ENCODE peak calls at places on chromosomes 12 and 14, in four cellular contexts. W, N, F and T are unnamed samples.

GRCh38 chr12:109154485-109155438 is 38.4 kb downstream of the ACACB start:
- DNase-seq in W (peak), N (peak), F (peak), T (peak)

GRCh38 chr14:34593740-34594375 is 36.1 kb downstream of the SNX6 start:
- DNase-seq in W (no peak), N (peak), F (no peak), T (peak)

GRCh38 chr12:5267603-5268423 is 164.1 kb upstream of the NTF3 start:
- DNase-seq in W (no peak), N (no peak), F (no peak), T (no peak)

GRCh38 chr14:23894687-23895419 is 58.7 kb upstream of the DHRS4 start:
- DNase-seq in W (no peak), N (no peak), F (no peak), T (no peak)

GRCh38 chr14:99560946-99561683 is 42.9 kb downstream of the CCDC85C start:
- DNase-seq in W (no peak), N (no peak), F (no peak), T (no peak)

GRCh38 chr14:59085207-59085739 is 103.2 kb upstream of the DAAM1 start:
- DNase-seq in W (no peak), N (no peak), F (no peak), T (no peak)

GRCh38 chr14:105532735-105533141 is 6.4 kb downstream of the TMEM121 start:
- DNase-seq in W (no peak), N (no peak), F (no peak), T (no peak)

GRCh38 chr14:105300542-105301102 is at the start of gene BRF1:
- DNase-seq in W (peak), N (peak), F (peak), T (peak)

GRCh38 chr12:75960086-75960910 is 71.3 kb downstream of the PHLDA1 start:
- DNase-seq in W (no peak), N (no peak), F (no peak), T (no peak)

GRCh38 chr12:131693149-131693548 is 17.7 kb upstream of the SFSWAP start:
- DNase-seq in W (no peak), N (no peak), F (no peak), T (peak)

GRCh38 chr12:546920-547845 is 87.4 kb downstream of the B4GALNT3 start:
- DNase-seq in W (peak), N (no peak), F (peak), T (no peak)

GRCh38 chr12:54340845-54341244 is 15.9 kb downstream of the COPZ1 start:
- DNase-seq in W (no peak), N (no peak), F (no peak), T (no peak)

GRCh38 chr12:53060721-53061276 is 10.9 kb downstream of the TNS2 start:
- DNase-seq in W (no peak), N (no peak), F (no peak), T (no peak)

GRCh38 chr14:36105401-36105800 is 71.1 kb downstream of the PTCSC3 start:
- DNase-seq in W (peak), N (no peak), F (no peak), T (no peak)

GRCh38 chr14:80304125-80304766 is 92.9 kb upstream of the DIO2 start:
- DNase-seq in W (no peak), N (peak), F (no peak), T (peak)

GRCh38 chr12:116298578-116298977 is 21.1 kb upstream of the MED13L start:
- DNase-seq in W (no peak), N (no peak), F (no peak), T (no peak)

GRCh38 chr12:52235001-52235760 is 2.1 kb downstream of the KRT7 start:
- DNase-seq in W (no peak), N (no peak), F (no peak), T (peak)

GRCh38 chr12:96237465-96238077 is 43.4 kb downstream of the ELK3 start:
- DNase-seq in W (no peak), N (peak), F (peak), T (no peak)

GRCh38 chr14:78310263-78310662 is 140.1 kb downstream of the NRXN3 start:
- DNase-seq in W (no peak), N (no peak), F (no peak), T (no peak)

GRCh38 chr14:72060917-72061316 is 128.7 kb downstream of the RGS6 start:
- DNase-seq in W (no peak), N (no peak), F (no peak), T (no peak)

GRCh38 chr14:36944307-36945010 is 227.9 kb downstream of the SLC25A21 start:
- DNase-seq in W (no peak), N (no peak), F (no peak), T (peak)

GRCh38 chr14:68363841-68364711 is 428.8 kb downstream of the ZFP36L1 start:
- DNase-seq in W (no peak), N (peak), F (peak), T (no peak)

GRCh38 chr12:89064780-89065179 is 287.5 kb downstream of the DUSP6 start:
- DNase-seq in W (peak), N (no peak), F (no peak), T (no peak)

GRCh38 chr14:82067221-82067620 is 533.6 kb upstream of the SEL1L start:
- DNase-seq in W (no peak), N (no peak), F (no peak), T (no peak)

GRCh38 chr14:57847096-57847495 is 18.8 kb downstream of the SLC35F4 start:
- DNase-seq in W (no peak), N (no peak), F (no peak), T (no peak)

GRCh38 chr12:89775336-89776005 is 66.8 kb upstream of the ATP2B1 start:
- DNase-seq in W (no peak), N (no peak), F (no peak), T (no peak)

GRCh38 chr14:32940066-32940651 is 1.5 kb downstream of the NPAS3 start:
- DNase-seq in W (no peak), N (no peak), F (no peak), T (no peak)

GRCh38 chr14:55245657-55246268 is 25.5 kb upstream of the FBXO34 start:
- DNase-seq in W (peak), N (no peak), F (no peak), T (no peak)

GRCh38 chr12:4012073-4012472 is 138.9 kb upstream of the PARP11 start:
- DNase-seq in W (no peak), N (no peak), F (no peak), T (no peak)

DNA sequence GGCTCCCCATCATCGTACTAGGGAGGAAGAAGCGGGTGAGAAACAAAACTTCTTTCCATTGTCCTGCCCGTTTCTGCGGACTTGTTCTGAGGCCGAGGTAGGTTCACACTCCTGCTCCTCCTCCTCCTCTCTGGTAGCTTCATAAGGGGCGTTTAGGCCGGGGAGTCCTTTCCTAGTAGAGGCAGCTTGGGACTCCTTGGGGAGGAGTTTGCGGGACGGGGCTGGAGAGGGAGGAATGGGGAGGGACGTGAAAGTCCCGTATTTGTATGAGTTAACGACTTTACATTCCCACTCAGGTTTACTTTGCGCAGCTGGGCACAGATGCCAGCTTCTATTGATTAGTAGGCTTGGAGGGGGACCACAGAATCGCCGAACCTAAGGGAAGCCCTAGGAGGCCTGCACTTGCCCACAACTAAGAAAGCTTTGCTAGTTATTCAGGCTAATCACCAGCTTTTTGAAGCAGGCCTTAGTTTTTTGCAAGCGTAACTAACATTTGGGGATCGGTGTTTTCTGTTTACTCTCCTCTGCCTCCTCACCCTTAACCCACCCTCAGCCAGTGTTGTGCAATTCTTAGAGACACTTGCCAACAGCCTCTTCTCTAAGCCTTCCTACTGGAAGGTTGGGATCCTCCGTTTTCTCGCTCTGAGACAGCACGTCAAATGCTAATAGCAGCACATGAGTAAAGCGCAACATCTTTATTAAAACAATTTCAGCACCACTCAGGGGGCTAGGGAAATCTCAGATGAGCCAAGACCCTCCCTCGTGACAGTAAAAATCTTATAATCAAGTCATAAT is 499 bp downstream of the RNASE4 start:
- DNase-seq in W (peak), N (peak), F (peak), T (no peak)
- H3K4me3 ChIP-seq in W (peak), N (peak), F (peak), T (peak)

DNA sequence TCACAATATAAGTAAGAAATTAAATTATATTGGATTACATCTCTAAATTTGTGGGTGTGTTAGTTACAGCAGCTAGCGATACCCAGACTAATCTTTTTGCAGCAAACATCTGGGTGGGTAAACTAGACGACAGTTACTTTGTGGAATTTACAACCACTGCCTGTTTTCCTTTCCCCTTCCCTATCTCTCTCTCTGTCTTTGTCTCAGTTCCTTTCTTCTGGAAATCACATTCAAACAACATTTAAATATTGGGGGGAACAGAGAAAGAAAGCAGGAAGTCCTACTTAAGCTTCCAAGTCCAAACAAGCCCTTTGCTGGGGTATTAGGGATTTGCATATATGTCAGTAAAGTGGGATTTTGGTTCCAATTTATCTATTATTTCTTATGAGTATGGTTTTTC is 97.6 kb downstream of the WIF1 start:
- DNase-seq in W (no peak), N (no peak), F (no peak), T (no peak)
- H3K27ac ChIP-seq in W (no peak), N (no peak), F (no peak), T (no peak)

GRCh38 chr12:104719700-104720345 is 238.3 kb downstream of the SLC41A2 start:
- DNase-seq in W (no peak), N (no peak), F (no peak), T (no peak)
- TF ChIP-seq POLR2A in W (no peak), N (no peak), F (no peak), T (no peak)

GRCh38 chr14:61698216-61698980 is 3.1 kb downstream of the HIF1A start:
- DNase-seq in W (no peak), N (no peak), F (no peak), T (no peak)
- H3K4me3 ChIP-seq in W (no peak), N (peak), F (no peak), T (peak)

GRCh38 chr14:75041613-75042012 is 9.7 kb downstream of the MLH3 start:
- DNase-seq in W (no peak), N (no peak), F (no peak), T (no peak)

GRCh38 chr14:75040497-75040896 is 10.8 kb downstream of the MLH3 start:
- DNase-seq in W (no peak), N (no peak), F (no peak), T (no peak)

GRCh38 chr14:75042040-75042439 is 9.2 kb downstream of the MLH3 start:
- DNase-seq in W (no peak), N (no peak), F (no peak), T (no peak)

GRCh38 chr14:75044322-75044721 is 6.9 kb downstream of the MLH3 start:
- DNase-seq in W (no peak), N (no peak), F (no peak), T (no peak)

GRCh38 chr14:75040959-75041358 is 10.3 kb downstream of the MLH3 start:
- DNase-seq in W (no peak), N (no peak), F (no peak), T (no peak)
- H3K27ac ChIP-seq in W (no peak), N (no peak), F (no peak), T (peak)